ENCODE peak calls at places on chromosomes 2 and 18, in six cellular contexts. One of them, this sample, is unnamed.
A peak's percentile ranks its signal among the peaks of the same experiment; 100 is the strongest.

GRCh38 chr18:67636597-67637385 is 120.3 kb upstream of the DSEL start:
- DNase-seq in Calu3: no peak
- DNase-seq in progenitor cell of endocrine pancreas: no peak
- DNase-seq in AG09319: no peak
- DNase-seq in BJ: no peak
- DNase-seq in PC-9: no peak
- DNase-seq in this sample: no peak

GRCh38 chr2:185433824-185434223 is 304.8 kb upstream of the FSIP2 start:
- DNase-seq in PC-9: no peak
- DNase-seq in Calu3: no peak
- DNase-seq in BJ: no peak
- DNase-seq in progenitor cell of endocrine pancreas: no peak
- DNase-seq in AG09319: no peak
- DNase-seq in this sample: no peak

GRCh38 chr18:72700961-72701710 is 157.0 kb upstream of the CBLN2 start:
- DNase-seq in BJ: no peak
- DNase-seq in AG09319: no peak
- DNase-seq in PC-9: peak; percentile 45
- DNase-seq in progenitor cell of endocrine pancreas: no peak
- DNase-seq in Calu3: no peak
- DNase-seq in this sample: no peak

GRCh38 chr2:18991177-18992168 is 366.9 kb downstream of the OSR1 start:
- DNase-seq in PC-9: peak; percentile 99
- DNase-seq in Calu3: peak; percentile 80
- DNase-seq in BJ: peak; percentile 66
- DNase-seq in progenitor cell of endocrine pancreas: no peak
- DNase-seq in AG09319: peak; percentile 61
- DNase-seq in this sample: no peak

GRCh38 chr2:239895669-239896068 is 129.5 kb downstream of the NDUFA10 start:
- DNase-seq in PC-9: no peak
- DNase-seq in BJ: no peak
- DNase-seq in progenitor cell of endocrine pancreas: no peak
- DNase-seq in Calu3: no peak
- DNase-seq in AG09319: no peak
- DNase-seq in this sample: no peak

GRCh38 chr2:96251721-96252292 is 14.0 kb downstream of the TMEM127 start:
- DNase-seq in AG09319: peak; percentile 83
- DNase-seq in Calu3: peak; percentile 67
- DNase-seq in progenitor cell of endocrine pancreas: no peak
- DNase-seq in BJ: peak; percentile 89
- DNase-seq in PC-9: peak; percentile 80
- DNase-seq in this sample: peak; percentile 31

GRCh38 chr2:101546376-101547058 is 71.6 kb upstream of the RFX8 start:
- DNase-seq in BJ: no peak
- DNase-seq in AG09319: no peak
- DNase-seq in Calu3: peak; percentile 11
- DNase-seq in PC-9: peak; percentile 86
- DNase-seq in progenitor cell of endocrine pancreas: no peak
- DNase-seq in this sample: no peak

GRCh38 chr2:96092896-96093295 is 23.5 kb downstream of the ADRA2B start:
- DNase-seq in AG09319: no peak
- DNase-seq in PC-9: no peak
- DNase-seq in BJ: no peak
- DNase-seq in Calu3: no peak
- DNase-seq in progenitor cell of endocrine pancreas: no peak
- DNase-seq in this sample: no peak

GRCh38 chr2:41906325-41906700 is 141.5 kb upstream of the PKDCC start:
- DNase-seq in progenitor cell of endocrine pancreas: no peak
- DNase-seq in AG09319: peak; percentile 79
- DNase-seq in BJ: peak; percentile 39
- DNase-seq in Calu3: no peak
- DNase-seq in PC-9: no peak
- DNase-seq in this sample: no peak

GRCh38 chr18:10015941-10016819 is 102.4 kb downstream of the VAPA start:
- DNase-seq in PC-9: peak; percentile 81
- DNase-seq in progenitor cell of endocrine pancreas: no peak
- DNase-seq in Calu3: peak; percentile 27
- DNase-seq in AG09319: peak; percentile 62
- DNase-seq in BJ: peak; percentile 90
- DNase-seq in this sample: no peak

GRCh38 chr2:111950241-111950640 is 51.8 kb downstream of the MERTK start:
- DNase-seq in Calu3: no peak
- DNase-seq in AG09319: peak; percentile 18
- DNase-seq in BJ: no peak
- DNase-seq in progenitor cell of endocrine pancreas: no peak
- DNase-seq in PC-9: no peak
- DNase-seq in this sample: no peak

GRCh38 chr2:174840436-174840835 is 76.2 kb upstream of the CHRNA1 start:
- DNase-seq in PC-9: no peak
- DNase-seq in Calu3: no peak
- DNase-seq in BJ: peak; percentile 39
- DNase-seq in progenitor cell of endocrine pancreas: no peak
- DNase-seq in AG09319: no peak
- DNase-seq in this sample: no peak

GRCh38 chr2:71466301-71467179 is 13.2 kb downstream of the DYSF start:
- DNase-seq in PC-9: peak; percentile 33
- DNase-seq in Calu3: peak; percentile 54
- DNase-seq in AG09319: no peak
- DNase-seq in BJ: no peak
- DNase-seq in progenitor cell of endocrine pancreas: peak; percentile 37
- DNase-seq in this sample: peak; percentile 32

GRCh38 chr2:85797959-85798358 is 44.2 kb downstream of the ATOH8 start:
- DNase-seq in AG09319: no peak
- DNase-seq in PC-9: no peak
- DNase-seq in BJ: no peak
- DNase-seq in Calu3: no peak
- DNase-seq in progenitor cell of endocrine pancreas: no peak
- DNase-seq in this sample: peak; percentile 35

GRCh38 chr2:241478166-241478565 is 30.2 kb downstream of the STK25 start:
- DNase-seq in BJ: no peak
- DNase-seq in progenitor cell of endocrine pancreas: no peak
- DNase-seq in AG09319: no peak
- DNase-seq in Calu3: no peak
- DNase-seq in PC-9: no peak
- DNase-seq in this sample: no peak

GRCh38 chr2:40038646-40039045 is 259.6 kb upstream of the THUMPD2 start:
- DNase-seq in progenitor cell of endocrine pancreas: no peak
- DNase-seq in BJ: no peak
- DNase-seq in PC-9: no peak
- DNase-seq in AG09319: no peak
- DNase-seq in Calu3: no peak
- DNase-seq in this sample: no peak

GRCh38 chr2:81513328-81513727 is 1208.8 kb upstream of the LRRTM1 start:
- DNase-seq in progenitor cell of endocrine pancreas: no peak
- DNase-seq in Calu3: no peak
- DNase-seq in PC-9: no peak
- DNase-seq in AG09319: no peak
- DNase-seq in BJ: no peak
- DNase-seq in this sample: no peak

GRCh38 chr2:174830561-174830960 is 66.3 kb upstream of the CHRNA1 start:
- DNase-seq in PC-9: no peak
- DNase-seq in progenitor cell of endocrine pancreas: no peak
- DNase-seq in BJ: no peak
- DNase-seq in Calu3: no peak
- DNase-seq in AG09319: no peak
- DNase-seq in this sample: no peak

GRCh38 chr2:396903-397302 is 109.0 kb upstream of the ALKAL2 start:
- DNase-seq in Calu3: no peak
- DNase-seq in PC-9: no peak
- DNase-seq in AG09319: no peak
- DNase-seq in BJ: no peak
- DNase-seq in progenitor cell of endocrine pancreas: no peak
- DNase-seq in this sample: no peak

GRCh38 chr18:36194719-36195315 is 7.5 kb downstream of the MOCOS start:
- DNase-seq in progenitor cell of endocrine pancreas: no peak
- DNase-seq in PC-9: no peak
- DNase-seq in Calu3: no peak
- DNase-seq in AG09319: no peak
- DNase-seq in BJ: no peak
- DNase-seq in this sample: no peak

GRCh38 chr18:11654736-11655604 is 34.1 kb upstream of the GNAL start:
- DNase-seq in progenitor cell of endocrine pancreas: peak; percentile 66
- DNase-seq in PC-9: no peak
- DNase-seq in BJ: no peak
- DNase-seq in Calu3: peak; percentile 75
- DNase-seq in AG09319: no peak
- DNase-seq in this sample: peak; percentile 78

GRCh38 chr18:48356151-48356745 is 52.9 kb downstream of the ZBTB7C start:
- DNase-seq in AG09319: no peak
- DNase-seq in progenitor cell of endocrine pancreas: no peak
- DNase-seq in Calu3: no peak
- DNase-seq in PC-9: no peak
- DNase-seq in BJ: no peak
- DNase-seq in this sample: no peak

GRCh38 chr2:20182241-20182931 is 42.5 kb downstream of the SDC1 start:
- DNase-seq in Calu3: peak; percentile 61
- DNase-seq in PC-9: no peak
- DNase-seq in BJ: no peak
- DNase-seq in AG09319: no peak
- DNase-seq in progenitor cell of endocrine pancreas: no peak
- DNase-seq in this sample: no peak

GRCh38 chr2:169664978-169665930 is 29.0 kb downstream of the CFAP210 start:
- DNase-seq in PC-9: no peak
- DNase-seq in Calu3: no peak
- DNase-seq in BJ: peak; percentile 0
- DNase-seq in progenitor cell of endocrine pancreas: no peak
- DNase-seq in AG09319: no peak
- DNase-seq in this sample: no peak

GRCh38 chr18:55415258-55415871 is 172.6 kb downstream of the TCF4 start:
- DNase-seq in BJ: no peak
- DNase-seq in Calu3: peak; percentile 78
- DNase-seq in AG09319: no peak
- DNase-seq in PC-9: peak; percentile 49
- DNase-seq in progenitor cell of endocrine pancreas: peak; percentile 59
- DNase-seq in this sample: peak; percentile 75

GRCh38 chr2:91442246-91442905 is 2750.9 kb downstream of the RPIA start:
- DNase-seq in progenitor cell of endocrine pancreas: no peak
- DNase-seq in BJ: no peak
- DNase-seq in AG09319: no peak
- DNase-seq in PC-9: no peak
- DNase-seq in Calu3: no peak
- DNase-seq in this sample: no peak

GRCh38 chr2:205280630-205281225 is 401.6 kb upstream of the NRP2 start:
- DNase-seq in AG09319: no peak
- DNase-seq in progenitor cell of endocrine pancreas: no peak
- DNase-seq in BJ: no peak
- DNase-seq in Calu3: no peak
- DNase-seq in PC-9: no peak
- DNase-seq in this sample: no peak

GRCh38 chr2:40032650-40033319 is 253.7 kb upstream of the THUMPD2 start:
- DNase-seq in BJ: peak; percentile 67
- DNase-seq in AG09319: no peak
- DNase-seq in PC-9: no peak
- DNase-seq in progenitor cell of endocrine pancreas: no peak
- DNase-seq in Calu3: no peak
- DNase-seq in this sample: no peak

GRCh38 chr2:108428286-108429009 is 20.6 kb upstream of the GCC2 start:
- DNase-seq in Calu3: no peak
- DNase-seq in BJ: no peak
- DNase-seq in progenitor cell of endocrine pancreas: no peak
- DNase-seq in PC-9: no peak
- DNase-seq in AG09319: no peak
- DNase-seq in this sample: no peak

GRCh38 chr2:37568565-37568964 is 102.9 kb downstream of the CDC42EP3 start:
- DNase-seq in Calu3: no peak
- DNase-seq in AG09319: no peak
- DNase-seq in PC-9: no peak
- DNase-seq in progenitor cell of endocrine pancreas: no peak
- DNase-seq in BJ: no peak
- DNase-seq in this sample: no peak

GRCh38 chr2:28291811-28292455 is 100.7 kb upstream of the FOSL2 start:
- DNase-seq in PC-9: no peak
- DNase-seq in AG09319: no peak
- DNase-seq in progenitor cell of endocrine pancreas: no peak
- DNase-seq in BJ: no peak
- DNase-seq in Calu3: no peak
- DNase-seq in this sample: no peak

GRCh38 chr2:45610281-45611019 is 617 bp downstream of the SRBD1 start:
- DNase-seq in progenitor cell of endocrine pancreas: peak; percentile 21
- DNase-seq in AG09319: peak; percentile 22
- DNase-seq in BJ: no peak
- DNase-seq in PC-9: peak; percentile 67
- DNase-seq in Calu3: peak; percentile 56
- DNase-seq in this sample: peak; percentile 19

GRCh38 chr2:58762176-58762781 is 521.2 kb upstream of the FANCL start:
- DNase-seq in progenitor cell of endocrine pancreas: peak; percentile 48
- DNase-seq in AG09319: peak; percentile 28
- DNase-seq in PC-9: peak; percentile 67
- DNase-seq in Calu3: peak; percentile 79
- DNase-seq in BJ: peak; percentile 25
- DNase-seq in this sample: peak; percentile 60

GRCh38 chr18:74604366-74604765 is 6.7 kb downstream of the ZNF407 start:
- DNase-seq in BJ: no peak
- DNase-seq in PC-9: no peak
- DNase-seq in progenitor cell of endocrine pancreas: no peak
- DNase-seq in AG09319: no peak
- DNase-seq in Calu3: no peak
- DNase-seq in this sample: no peak
- TF ChIP-seq CTCF in BJ: no peak
- TF ChIP-seq CTCF in PC-9: no peak
- TF ChIP-seq CTCF in progenitor cell of endocrine pancreas: no peak
- TF ChIP-seq CTCF in AG09319: no peak
- TF ChIP-seq CTCF in Calu3: no peak
- TF ChIP-seq CTCF in this sample: no peak

DNA sequence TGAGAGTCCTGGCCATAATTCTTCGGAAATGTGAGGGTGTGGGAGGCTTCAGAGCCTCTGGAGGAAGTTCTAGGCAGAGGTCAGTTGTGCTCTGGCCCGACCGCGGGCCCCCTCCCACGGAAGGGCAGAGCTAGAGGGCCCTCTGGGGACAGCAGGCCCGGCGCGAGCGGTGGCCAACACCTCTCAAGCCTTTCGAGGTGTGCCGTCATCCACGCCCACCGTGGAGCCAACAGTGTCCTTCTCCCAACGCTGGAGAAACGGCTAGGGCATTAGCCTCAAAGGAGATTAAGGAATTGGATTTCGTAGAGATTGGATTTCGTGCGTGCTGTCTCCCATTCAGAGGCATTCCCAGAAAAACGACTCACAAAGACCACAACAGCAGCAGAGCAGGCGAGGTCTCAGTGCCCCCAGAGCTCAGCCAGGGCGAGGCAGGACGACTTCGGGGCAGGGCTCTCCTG is 2.1 kb upstream of the MTCL1 start:
- DNase-seq in BJ: no peak
- DNase-seq in PC-9: no peak
- DNase-seq in Calu3: peak; percentile 28
- DNase-seq in AG09319: no peak
- DNase-seq in progenitor cell of endocrine pancreas: no peak
- DNase-seq in this sample: no peak
- TF ChIP-seq CTCF in BJ: no peak
- TF ChIP-seq CTCF in PC-9: no peak
- TF ChIP-seq CTCF in Calu3: no peak
- TF ChIP-seq CTCF in AG09319: no peak
- TF ChIP-seq CTCF in progenitor cell of endocrine pancreas: no peak
- TF ChIP-seq CTCF in this sample: no peak

GRCh38 chr2:7697052-7697451 is 779.8 kb downstream of the RNF144A start:
- DNase-seq in progenitor cell of endocrine pancreas: no peak
- DNase-seq in PC-9: no peak
- DNase-seq in Calu3: no peak
- DNase-seq in BJ: no peak
- DNase-seq in AG09319: no peak
- DNase-seq in this sample: no peak
- TF ChIP-seq CTCF in progenitor cell of endocrine pancreas: no peak
- TF ChIP-seq CTCF in PC-9: no peak
- TF ChIP-seq CTCF in Calu3: no peak
- TF ChIP-seq CTCF in BJ: no peak
- TF ChIP-seq CTCF in AG09319: no peak
- TF ChIP-seq CTCF in this sample: no peak

GRCh38 chr18:23964282-23965238 is 50.0 kb upstream of the TTC39C start:
- DNase-seq in progenitor cell of endocrine pancreas: no peak
- DNase-seq in AG09319: no peak
- DNase-seq in BJ: no peak
- DNase-seq in Calu3: peak; percentile 78
- DNase-seq in PC-9: no peak
- DNase-seq in this sample: no peak
- TF ChIP-seq CTCF in progenitor cell of endocrine pancreas: no peak
- TF ChIP-seq CTCF in AG09319: no peak
- TF ChIP-seq CTCF in BJ: no peak
- TF ChIP-seq CTCF in Calu3: peak; percentile 71
- TF ChIP-seq CTCF in PC-9: no peak
- TF ChIP-seq CTCF in this sample: no peak